ENCODE peak calls at places on chromosomes 6 and 20, in nine cellular contexts. K is tibial nerve, D is sigmoid colon, P is stomach, R is H1, E is upper lobe of left lung, U is ovary, G is GM12878, F is A549. N is an unnamed sample.

GRCh38 chr6:141510803-141511202 is 621.9 kb upstream of the GJE1 start:
- DNase-seq in K (no peak), D (no peak), P (no peak), R (no peak), E (no peak), U (no peak), G (no peak), F (no peak), N (no peak)

GRCh38 chr20:8454137-8454712 is 322.2 kb downstream of the PLCB1 start:
- DNase-seq in K (no peak), D (no peak), P (no peak), R (no peak), E (no peak), U (no peak), G (peak), F (peak), N (no peak)

GRCh38 chr6:11236351-11236750 is 3.9 kb upstream of the NEDD9 start:
- DNase-seq in K (no peak), D (no peak), P (no peak), R (no peak), E (no peak), U (no peak), G (peak), F (no peak), N (no peak)

GRCh38 chr6:10745116-10745515 is 2.5 kb upstream of the TMEM14B start:
- DNase-seq in K (no peak), D (peak), P (no peak), R (no peak), E (no peak), U (no peak), G (no peak), F (no peak), N (no peak)

GRCh38 chr6:154686162-154686561 is 47.1 kb upstream of the SCAF8 start:
- DNase-seq in K (no peak), D (no peak), P (no peak), R (no peak), E (no peak), U (no peak), G (no peak), F (no peak), N (no peak)

GRCh38 chr20:24978493-24978892 is 14.1 kb downstream of the APMAP start:
- DNase-seq in K (no peak), D (peak), P (no peak), R (no peak), E (no peak), U (no peak), G (no peak), F (no peak), N (no peak)

GRCh38 chr6:92790381-92790780 is 629.0 kb downstream of the EPHA7 start:
- DNase-seq in K (no peak), D (no peak), P (no peak), R (no peak), E (no peak), U (no peak), G (no peak), F (no peak), N (no peak)

GRCh38 chr6:35810831-35811698 is 5.9 kb downstream of the LHFPL5 start:
- DNase-seq in K (no peak), D (no peak), P (no peak), R (no peak), E (no peak), U (no peak), G (no peak), F (peak), N (no peak)

GRCh38 chr6:43719511-43719910 is 31.9 kb upstream of the MRPS18A start:
- DNase-seq in K (no peak), D (peak), P (no peak), R (no peak), E (no peak), U (no peak), G (no peak), F (no peak), N (no peak)

GRCh38 chr20:51926670-51927305 is 124.5 kb upstream of the SALL4 start:
- DNase-seq in K (no peak), D (no peak), P (no peak), R (no peak), E (no peak), U (no peak), G (no peak), F (no peak), N (no peak)

GRCh38 chr20:34567885-34568865 is 9.7 kb downstream of the MAP1LC3A start:
- DNase-seq in K (no peak), D (peak), P (no peak), R (no peak), E (no peak), U (no peak), G (no peak), F (no peak), N (no peak)

GRCh38 chr20:49786671-49787370 is 25.8 kb upstream of the SLC9A8 start:
- DNase-seq in K (no peak), D (no peak), P (no peak), R (no peak), E (no peak), U (no peak), G (no peak), F (no peak), N (no peak)

GRCh38 chr6:144094731-144095133 is 641 bp downstream of the SF3B5 start:
- DNase-seq in K (no peak), D (no peak), P (no peak), R (no peak), E (no peak), U (no peak), G (no peak), F (no peak), N (no peak)

GRCh38 chr6:64926051-64926450 is 781.0 kb downstream of the EYS start:
- DNase-seq in K (no peak), D (no peak), P (no peak), R (no peak), E (no peak), U (no peak), G (no peak), F (no peak), N (no peak)

DNA sequence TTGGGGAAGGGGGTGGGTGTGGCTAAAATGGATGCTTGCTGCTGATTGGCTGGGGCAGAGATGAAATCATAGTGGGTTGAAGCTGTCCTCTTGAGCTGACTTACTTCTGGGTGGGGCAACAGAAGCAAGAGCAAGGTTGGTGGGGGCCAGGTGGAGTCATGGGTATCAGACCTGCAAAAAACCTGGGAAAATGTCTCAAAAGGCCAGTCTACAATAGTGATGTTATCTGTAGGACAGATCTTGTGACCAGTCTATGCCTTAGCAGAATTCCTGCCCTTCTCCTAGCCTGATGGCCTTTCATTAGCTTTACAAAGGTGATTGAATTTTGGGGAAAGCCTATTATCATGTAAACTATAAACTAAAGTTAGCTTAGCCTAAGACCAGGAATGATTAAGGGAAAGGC is 945.7 kb downstream of the KIF16B start:
- DNase-seq in K (no peak), D (no peak), P (no peak), R (peak), E (no peak), U (no peak), G (no peak), F (no peak), N (no peak)
- TF ChIP-seq EP300 in K (no peak), D (no peak), P (no peak), R (no peak), E (no peak), U (no peak), G (no peak), F (no peak), N (no peak)

GRCh38 chr6:52497652-52498408 is 77.7 kb downstream of the EFHC1 start:
- DNase-seq in K (peak), D (peak), P (no peak), R (no peak), E (no peak), U (no peak), G (peak), F (no peak), N (peak)
- H3K4me3 ChIP-seq in K (no peak), D (no peak), P (no peak), R (no peak), E (no peak), U (no peak), G (peak), F (no peak), N (no peak)

DNA sequence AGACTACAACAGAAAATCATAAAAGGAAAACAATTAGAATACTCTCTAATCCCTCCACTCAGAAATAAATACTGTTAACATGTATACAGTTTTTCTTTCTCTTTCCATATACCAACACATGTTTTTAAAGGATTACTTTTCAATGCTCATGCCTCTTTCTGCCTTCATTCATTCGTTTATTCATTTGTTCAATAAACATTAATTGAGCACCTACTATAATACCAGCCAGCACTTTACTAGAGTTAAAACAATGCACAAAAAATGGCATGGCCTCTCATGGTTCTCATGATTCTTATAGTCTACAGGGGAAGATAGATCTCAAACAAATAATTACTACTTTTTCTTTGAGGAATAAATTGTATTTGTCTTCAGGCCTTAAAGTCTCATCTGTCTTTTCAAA is 70.3 kb upstream of the RIPOR2 start:
- DNase-seq in K (no peak), D (no peak), P (no peak), R (no peak), E (no peak), U (no peak), G (no peak), F (no peak), N (no peak)
- TF ChIP-seq EP300 in K (no peak), D (no peak), P (no peak), R (no peak), E (no peak), U (no peak), G (no peak), F (no peak), N (no peak)

GRCh38 chr6:53044071-53044470 is 21.1 kb upstream of the FBXO9 start:
- DNase-seq in K (no peak), D (no peak), P (no peak), R (no peak), E (no peak), U (no peak), G (no peak), F (no peak), N (no peak)
- H3K4me3 ChIP-seq in K (no peak), D (no peak), P (no peak), R (no peak), E (no peak), U (no peak), G (no peak), F (no peak), N (no peak)

DNA sequence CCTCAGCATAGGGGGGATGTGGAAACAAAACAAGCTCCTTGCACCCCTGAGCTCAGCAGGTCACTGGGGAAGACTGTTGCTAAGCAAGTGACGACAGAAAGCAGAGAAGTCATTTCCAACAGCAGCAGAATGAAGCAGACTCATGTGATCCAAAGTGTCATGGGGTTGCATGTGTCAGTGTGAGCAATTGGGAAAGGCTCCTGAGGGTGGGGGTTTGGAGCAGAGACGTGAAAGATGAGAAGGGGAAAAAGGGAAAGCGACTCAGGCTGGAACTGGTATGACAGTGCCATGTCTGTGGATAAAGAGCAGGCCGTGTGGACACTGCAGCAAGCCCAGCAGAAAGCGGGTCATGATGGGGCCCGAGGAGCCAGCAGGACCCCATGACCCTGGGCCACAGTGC is 363.9 kb downstream of the PREX1 start:
- DNase-seq in K (peak), D (peak), P (no peak), R (no peak), E (no peak), U (no peak), G (no peak), F (no peak), N (no peak)
- TF ChIP-seq EP300 in K (no peak), D (no peak), P (no peak), R (no peak), E (no peak), U (no peak), G (no peak), F (no peak), N (no peak)

GRCh38 chr20:57247292-57247975 is 19.0 kb downstream of the BMP7 start:
- DNase-seq in K (no peak), D (no peak), P (no peak), R (no peak), E (no peak), U (no peak), G (no peak), F (no peak), N (no peak)
- H3K4me3 ChIP-seq in K (no peak), D (no peak), P (no peak), R (no peak), E (no peak), U (no peak), G (no peak), F (no peak), N (no peak)

DNA sequence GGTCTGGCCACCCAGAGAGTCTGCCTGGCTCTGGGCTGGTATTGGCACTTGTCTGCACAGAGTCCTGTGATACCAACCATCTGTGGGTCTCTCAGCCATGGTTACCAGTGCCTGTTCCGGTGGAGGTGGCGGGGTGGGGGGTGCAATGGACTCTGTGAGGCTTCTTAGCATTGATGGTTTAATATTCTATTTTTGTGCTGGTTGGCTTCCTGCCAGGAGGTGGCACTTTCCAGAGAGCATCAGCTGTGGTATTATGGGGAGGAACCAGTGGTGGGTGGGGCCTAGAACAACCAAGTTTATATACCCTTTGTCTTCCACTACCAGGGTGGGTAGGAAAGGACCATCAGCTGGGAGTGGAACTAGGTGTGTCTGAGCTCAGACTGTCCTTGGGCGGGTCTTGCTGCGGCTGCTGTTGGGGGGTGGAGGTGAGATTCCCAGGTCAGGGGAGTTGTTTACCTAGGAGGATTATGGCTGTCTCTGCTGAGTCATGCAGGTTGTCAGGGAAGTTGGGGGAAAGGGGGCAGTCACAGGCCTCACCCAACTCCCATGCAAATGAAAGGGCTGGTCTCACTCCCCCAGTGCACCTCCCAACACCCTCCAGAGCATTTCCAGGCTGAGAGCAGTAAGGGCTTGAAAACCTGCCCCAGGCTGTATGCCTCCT is 117.5 kb downstream of the FLRT3 start:
- DNase-seq in K (no peak), D (peak), P (no peak), R (peak), E (no peak), U (no peak), G (no peak), F (peak), N (peak)
- TF ChIP-seq EP300 in K (no peak), D (no peak), P (no peak), R (no peak), E (no peak), U (no peak), G (no peak), F (no peak), N (no peak)

DNA sequence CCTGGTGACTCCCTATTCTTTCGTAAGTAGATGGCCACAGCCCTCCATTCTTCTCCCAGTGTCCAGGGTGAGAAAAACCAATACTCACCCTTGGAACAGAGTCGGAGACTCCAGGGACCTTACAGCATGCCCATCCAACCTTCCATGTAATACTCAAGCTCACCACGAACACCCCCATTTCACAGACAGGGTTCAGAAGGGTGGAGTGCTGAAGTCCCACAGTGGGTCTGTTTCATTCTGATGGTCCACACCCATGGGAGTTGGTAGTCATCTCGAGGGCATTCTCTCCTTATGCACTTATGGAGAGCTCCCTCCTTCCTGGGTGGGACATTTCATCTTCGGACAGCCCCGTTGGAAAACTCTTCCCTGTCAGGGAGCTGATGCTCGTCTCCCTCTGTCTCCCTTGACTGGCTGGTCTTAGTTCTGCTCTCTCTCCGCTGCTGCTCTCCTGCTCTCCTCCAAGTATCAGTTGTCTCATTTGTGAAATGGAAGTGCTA is 38.9 kb downstream of the COX4I2 start:
- DNase-seq in K (no peak), D (no peak), P (no peak), R (no peak), E (no peak), U (no peak), G (no peak), F (no peak), N (no peak)
- H3K4me3 ChIP-seq in K (no peak), D (no peak), P (no peak), R (no peak), E (no peak), U (no peak), G (peak), F (no peak), N (no peak)

DNA sequence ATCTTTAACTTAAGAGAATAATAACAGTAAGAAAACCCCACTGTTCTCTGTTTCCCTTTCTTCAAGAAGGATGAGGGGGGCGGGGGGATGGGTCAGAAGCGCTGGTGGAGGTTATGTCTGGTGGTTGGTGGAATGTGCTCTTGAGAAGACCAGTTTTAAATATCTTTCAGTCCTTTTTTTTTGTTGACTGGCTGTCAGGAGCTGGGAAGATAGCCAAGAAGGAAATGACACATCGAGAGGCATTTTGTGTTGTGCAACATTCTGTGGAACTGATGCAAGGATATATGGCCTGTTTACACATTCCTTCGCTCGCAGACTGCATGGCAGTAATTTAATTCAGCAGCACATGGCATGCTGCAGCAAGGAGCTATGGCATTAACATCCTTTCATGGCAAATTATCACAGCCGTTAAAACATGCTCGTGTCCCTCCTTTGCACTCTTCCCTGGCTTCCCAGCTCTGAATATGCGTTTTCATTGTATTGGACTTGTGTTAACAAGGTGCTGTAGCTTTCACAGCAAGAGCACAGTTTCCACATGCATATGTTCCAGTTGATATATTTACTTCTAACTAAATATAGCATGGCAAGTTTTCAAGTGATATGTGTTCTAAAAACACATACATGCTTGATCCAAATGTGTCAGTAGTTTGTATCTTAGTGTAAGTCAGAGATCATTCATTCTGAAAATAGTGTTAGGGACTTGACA is 68.2 kb upstream of the SUPT3H start:
- DNase-seq in K (peak), D (peak), P (peak), R (no peak), E (no peak), U (no peak), G (no peak), F (peak), N (peak)
- TF ChIP-seq EP300 in K (peak), D (peak), P (no peak), R (no peak), E (no peak), U (no peak), G (no peak), F (peak), N (peak)

N was measured in transverse colon.